ENCODE peak calls at places on chromosomes 13 and 19, in eight cellular contexts. L, T, K, H, N, Z, U and C are unnamed samples.

GRCh38 chr13:98273824-98274786 is 97.0 kb upstream of the RNF113B start:
- DNase-seq in L (no peak), T (peak; percentile 55), K (no peak), H (peak; percentile 29), N (peak; percentile 37), Z (no peak), U (no peak), C (no peak)

GRCh38 chr13:98665638-98665995 is 86.9 kb downstream of the SLC15A1 start:
- DNase-seq in L (no peak), T (no peak), K (no peak), H (no peak), N (no peak), Z (no peak), U (no peak), C (no peak)

GRCh38 chr19:6126335-6126974 is 9.0 kb upstream of the ACSBG2 start:
- DNase-seq in L (peak; percentile 91), T (no peak), K (no peak), H (peak; percentile 41), N (peak; percentile 72), Z (peak; percentile 46), U (no peak), C (peak; percentile 70)

GRCh38 chr19:44748426-44749254 is at the start of gene BCL3:
- DNase-seq in L (no peak), T (peak; percentile 70), K (peak; percentile 44), H (peak; percentile 68), N (peak; percentile 71), Z (no peak), U (peak; percentile 68), C (peak; percentile 66)

GRCh38 chr13:28545583-28546333 is 50.8 kb upstream of the FLT1 start:
- DNase-seq in L (no peak), T (no peak), K (no peak), H (no peak), N (no peak), Z (no peak), U (no peak), C (no peak)

GRCh38 chr13:76856141-76856571 is 30.0 kb downstream of the KCTD12 start:
- DNase-seq in L (no peak), T (no peak), K (no peak), H (no peak), N (peak; percentile 71), Z (no peak), U (no peak), C (no peak)

GRCh38 chr13:39510296-39510695 is 92.7 kb downstream of the LHFPL6 start:
- DNase-seq in L (no peak), T (no peak), K (no peak), H (no peak), N (no peak), Z (no peak), U (no peak), C (no peak)

GRCh38 chr19:23686622-23687423 is at the start of gene ZNF675:
- DNase-seq in L (peak; percentile 87), T (peak; percentile 96), K (peak; percentile 86), H (peak; percentile 94), N (peak; percentile 90), Z (peak; percentile 64), U (peak; percentile 97), C (peak; percentile 94)

GRCh38 chr13:90448466-90449037 is 898.9 kb upstream of the MIR17HG start:
- DNase-seq in L (no peak), T (no peak), K (no peak), H (no peak), N (no peak), Z (no peak), U (no peak), C (no peak)

GRCh38 chr13:78820541-78820940 is 161.6 kb upstream of the OBI1 start:
- DNase-seq in L (no peak), T (no peak), K (no peak), H (no peak), N (no peak), Z (no peak), U (no peak), C (peak; percentile 19)

GRCh38 chr19:32599736-32600157 is 18.8 kb downstream of the PDCD5 start:
- DNase-seq in L (peak; percentile 55), T (peak; percentile 38), K (peak; percentile 22), H (peak; percentile 63), N (peak; percentile 74), Z (peak; percentile 13), U (no peak), C (peak; percentile 81)

GRCh38 chr13:37627428-37627827 is 28.9 kb upstream of the POSTN start:
- DNase-seq in L (no peak), T (no peak), K (no peak), H (no peak), N (no peak), Z (no peak), U (no peak), C (no peak)

GRCh38 chr13:101454767-101455166 is 2.3 kb downstream of the ITGBL1 start:
- DNase-seq in L (no peak), T (no peak), K (no peak), H (no peak), N (peak; percentile 11), Z (peak; percentile 27), U (no peak), C (no peak)

GRCh38 chr13:109529964-109530363 is 256.4 kb downstream of the IRS2 start:
- DNase-seq in L (no peak), T (no peak), K (no peak), H (no peak), N (no peak), Z (no peak), U (no peak), C (no peak)

GRCh38 chr13:33639640-33640080 is 178.3 kb upstream of the RFC3 start:
- DNase-seq in L (no peak), T (no peak), K (no peak), H (no peak), N (no peak), Z (no peak), U (no peak), C (no peak)

GRCh38 chr13:33637978-33638743 is 179.8 kb upstream of the RFC3 start:
- DNase-seq in L (no peak), T (no peak), K (no peak), H (no peak), N (peak; percentile 43), Z (no peak), U (peak; percentile 67), C (no peak)

GRCh38 chr13:33639158-33639557 is 178.8 kb upstream of the RFC3 start:
- DNase-seq in L (no peak), T (no peak), K (no peak), H (peak; percentile 28), N (peak; percentile 94), Z (no peak), U (peak; percentile 88), C (no peak)

GRCh38 chr13:33634526-33635111 is 183.3 kb upstream of the RFC3 start:
- DNase-seq in L (no peak), T (peak; percentile 77), K (no peak), H (no peak), N (peak; percentile 52), Z (no peak), U (no peak), C (no peak)

DNA sequence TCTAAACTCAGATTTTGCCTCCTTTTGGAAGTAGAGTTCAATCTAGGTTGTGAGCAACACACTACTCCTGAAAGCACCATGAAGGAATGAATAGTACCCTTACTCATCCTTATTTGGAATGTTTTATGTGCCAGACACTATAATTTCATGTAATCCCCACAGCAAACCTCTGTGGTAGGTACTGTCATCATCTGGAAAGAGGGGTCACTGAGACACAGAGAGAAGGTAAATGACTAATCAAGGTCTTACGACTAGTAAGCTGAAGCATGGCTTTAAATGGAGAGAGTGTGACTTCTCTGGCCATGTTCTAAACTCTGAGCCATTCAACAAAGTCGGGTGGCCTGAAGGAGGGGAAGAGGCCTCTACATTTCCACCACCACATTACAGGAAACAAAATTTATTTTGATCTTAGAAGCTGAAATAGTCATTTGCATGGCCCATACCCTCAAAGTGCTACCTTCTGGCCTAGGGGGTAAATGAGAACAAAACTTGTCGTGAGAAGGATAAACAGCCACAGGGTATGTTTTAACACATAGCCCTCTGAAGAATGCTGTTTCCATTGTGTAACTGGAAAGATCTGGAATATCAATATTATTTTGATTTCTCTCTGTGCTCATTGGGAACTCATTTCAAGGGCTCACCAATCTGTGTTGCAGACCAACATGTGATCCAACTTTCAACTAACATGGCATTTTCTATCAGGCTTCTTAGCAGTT is 180.8 kb upstream of the RFC3 start:
- DNase-seq in L (no peak), T (no peak), K (no peak), H (no peak), N (no peak), Z (no peak), U (no peak), C (no peak)
- H3K4me1 ChIP-seq in L (no peaks in the 10 kb centered on the region), T (no peaks in the 10 kb centered on the region), K (no peaks in the 10 kb centered on the region), H (no peaks in the 10 kb centered on the region), N (peaks cover 8% of the 10 kb centered on the region), Z (no peaks in the 10 kb centered on the region), U (peaks cover 21% of the 10 kb centered on the region), C (peaks cover 6% of the 10 kb centered on the region)

GRCh38 chr19:719081-719512 is 10.4 kb downstream of the PALM start:
- DNase-seq in L (no peak), T (peak; percentile 21), K (no peak), H (no peak), N (peak; percentile 79), Z (no peak), U (peak; percentile 86), C (no peak)
- H3K27me3 ChIP-seq in L (no peaks in the 10 kb centered on the region), T (no peaks in the 10 kb centered on the region), K (no peaks in the 10 kb centered on the region), H (no peaks in the 10 kb centered on the region), N (no peaks in the 10 kb centered on the region), Z (no peaks in the 10 kb centered on the region), U (no peaks in the 10 kb centered on the region), C (no peaks in the 10 kb centered on the region)

DNA sequence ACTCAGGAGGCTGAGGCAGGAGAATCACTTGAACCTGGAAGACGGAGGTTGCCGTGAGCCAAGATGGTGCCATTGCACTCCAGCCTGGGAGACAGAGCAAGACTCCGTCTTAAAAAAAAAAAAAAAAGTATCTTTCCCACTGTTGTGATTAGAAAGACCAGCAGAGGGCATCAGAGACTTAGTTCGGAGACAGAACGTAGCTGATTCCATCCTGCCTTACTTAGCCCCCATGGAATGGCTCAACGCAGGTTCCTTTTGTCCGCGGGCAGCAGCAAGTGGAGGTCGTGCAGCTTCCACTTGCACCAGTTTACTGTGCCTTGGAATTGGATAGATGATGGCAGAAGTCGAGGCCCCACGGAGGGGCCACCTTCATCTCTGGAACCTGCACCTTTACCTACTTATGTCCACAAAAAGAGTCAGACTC is 8.1 kb downstream of the TIMM29 start:
- DNase-seq in L (peak; percentile 74), T (peak; percentile 47), K (peak; percentile 40), H (peak; percentile 92), N (peak; percentile 85), Z (peak; percentile 57), U (no peak), C (peak; percentile 87)
- H3K27ac ChIP-seq in L (no peak overlapping the region), T (no peak overlapping the region), K (no peak overlapping the region), H (no peak overlapping the region), N (no peak overlapping the region), Z (no peak overlapping the region), U (no peak overlapping the region), C (no peak overlapping the region)

DNA sequence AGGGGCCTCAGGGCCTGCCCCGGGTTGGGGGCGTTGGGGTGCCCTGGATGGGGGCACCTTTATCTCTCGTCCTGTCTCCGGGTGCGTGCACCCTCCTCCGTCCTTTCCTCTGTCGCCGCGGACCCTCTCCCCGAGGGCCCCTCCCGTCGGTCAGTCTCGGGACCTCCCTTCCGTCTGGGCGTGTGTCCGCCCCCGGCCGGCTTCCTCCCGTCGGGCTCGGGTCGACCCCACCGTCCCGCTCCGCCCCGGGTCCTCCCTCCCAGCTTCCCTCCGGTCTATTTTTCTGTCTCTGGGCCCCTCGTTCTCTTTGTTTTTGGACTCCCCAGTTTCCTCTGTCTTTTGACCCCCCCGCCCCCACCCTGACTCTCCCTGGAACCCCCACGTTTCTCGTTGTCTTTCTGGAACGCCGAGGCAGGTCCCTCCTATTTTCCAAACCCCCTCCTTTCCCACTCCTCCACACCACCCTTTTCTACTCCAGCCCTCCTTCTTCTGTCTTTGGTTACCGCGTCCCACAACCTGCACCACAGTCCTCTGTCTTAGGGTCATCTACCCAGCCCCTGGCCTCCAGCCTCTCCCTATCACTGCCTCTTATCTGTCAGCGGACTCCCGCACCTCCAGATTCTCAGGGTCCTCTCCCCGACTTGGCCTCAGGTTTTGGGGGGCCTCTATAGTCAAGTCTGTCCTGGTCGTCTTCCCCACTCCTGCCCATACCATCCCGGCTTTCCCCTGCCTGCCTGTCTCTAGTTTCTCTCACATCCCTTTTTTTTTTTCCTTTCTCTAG is 757 bp downstream of the EGLN2 start:
- DNase-seq in L (no peak), T (peak; percentile 48), K (no peak), H (peak; percentile 60), N (no peak), Z (no peak), U (peak; percentile 70), C (peak; percentile 43)
- H3K4me1 ChIP-seq in L (peaks cover 14% of the 10 kb centered on the region), T (peaks cover 71% of the 10 kb centered on the region), K (peaks cover 49% of the 10 kb centered on the region), H (peaks cover 42% of the 10 kb centered on the region), N (peaks cover 39% of the 10 kb centered on the region), Z (peaks cover 38% of the 10 kb centered on the region), U (peaks cover 45% of the 10 kb centered on the region), C (no peaks in the 10 kb centered on the region)